ENCODE peak calls at places on chromosome 7, in nine cellular contexts. A is body of pancreas, V is suprapubic skin, X is HCT116, F is esophagus squamous epithelium, M is Peyer's patch, I is stomach, Y is A549, N is spleen. P is an unnamed sample. For H3K4me1, the result is how much of the 10 kb centered on the place peaks cover.

GRCh38 chr7:36119005-36119711 is 33.9 kb upstream of the EEPD1 start:
- DNase-seq in F (peak), X (no peak), Y (no peak), V (no peak), A (peak), I (peak), M (peak), N (no peak), P (no peak)

GRCh38 chr7:149685455-149685854 is 87.9 kb downstream of the ZNF467 start:
- DNase-seq in Y (no peak), N (no peak), F (no peak), A (no peak), V (no peak), M (no peak), X (no peak), I (no peak), P (no peak)

GRCh38 chr7:121451367-121452073 is 55.4 kb upstream of the FAM3C start:
- DNase-seq in I (no peak), V (no peak), M (no peak), F (no peak), N (no peak), X (no peak), Y (no peak), A (no peak), P (no peak)

GRCh38 chr7:135186841-135187253 is 16.3 kb upstream of the CYREN start:
- DNase-seq in V (no peak), N (peak), F (no peak), X (no peak), A (no peak), Y (no peak), I (peak), M (no peak), P (no peak)

GRCh38 chr7:106418526-106418925 is 133.7 kb upstream of the NAMPT start:
- DNase-seq in N (no peak), X (no peak), A (no peak), M (no peak), Y (no peak), V (no peak), F (no peak), I (no peak), P (peak)

GRCh38 chr7:34108150-34108549 is 202.8 kb downstream of the BMPER start:
- DNase-seq in I (no peak), V (no peak), M (no peak), N (no peak), Y (no peak), X (no peak), A (peak), F (no peak), P (no peak)

GRCh38 chr7:99132922-99133321 is 11.0 kb downstream of the SMURF1 start:
- DNase-seq in V (no peak), M (no peak), X (no peak), I (no peak), Y (no peak), N (no peak), F (no peak), A (no peak), P (no peak)

GRCh38 chr7:100667331-100668068 is 6.0 kb upstream of the GNB2 start:
- DNase-seq in F (no peak), V (no peak), A (no peak), N (no peak), I (no peak), Y (no peak), X (no peak), M (no peak), P (no peak)

GRCh38 chr7:138814806-138815332 is 16.9 kb upstream of the ATP6V0A4 start:
- DNase-seq in A (no peak), M (no peak), X (no peak), V (no peak), N (no peak), Y (no peak), I (no peak), F (no peak), P (no peak)

GRCh38 chr7:30665449-30665848 is 16.8 kb downstream of the CRHR2 start:
- DNase-seq in Y (no peak), N (peak), V (no peak), A (no peak), F (no peak), X (no peak), M (no peak), I (no peak), P (no peak)

GRCh38 chr7:99372275-99373085 is 2.0 kb upstream of the ARPC1B start:
- DNase-seq in F (no peak), Y (no peak), I (peak), M (no peak), N (peak), X (no peak), A (peak), V (no peak), P (no peak)

GRCh38 chr7:5693529-5693928 is 87.9 kb downstream of the RNF216 start:
- DNase-seq in V (no peak), I (no peak), N (peak), Y (no peak), M (peak), A (peak), X (no peak), F (no peak), P (no peak)

GRCh38 chr7:25842201-25842726 is 309.7 kb upstream of the NFE2L3 start:
- DNase-seq in I (no peak), M (no peak), X (no peak), F (no peak), A (no peak), V (no peak), N (no peak), Y (no peak), P (no peak)

GRCh38 chr7:112421666-112422486 is 28.4 kb upstream of the IFRD1 start:
- DNase-seq in M (no peak), Y (no peak), N (no peak), A (no peak), F (no peak), I (no peak), V (no peak), X (no peak), P (no peak)

GRCh38 chr7:36205844-36206243 is 52.8 kb downstream of the EEPD1 start:
- DNase-seq in A (no peak), V (no peak), I (no peak), N (no peak), Y (no peak), F (no peak), M (peak), X (no peak), P (no peak)

GRCh38 chr7:4681922-4682620 is at the start of gene FOXK1:
- DNase-seq in N (peak), M (peak), Y (peak), X (no peak), V (peak), F (no peak), A (peak), I (peak), P (peak)

GRCh38 chr7:99473315-99473596 is 566 bp downstream of the ZNF789 start:
- DNase-seq in M (no peak), I (no peak), Y (peak), X (peak), N (no peak), A (peak), F (no peak), V (no peak), P (no peak)

GRCh38 chr7:33604015-33604414 is 301.3 kb upstream of the BMPER start:
- DNase-seq in X (no peak), F (no peak), A (no peak), Y (no peak), V (no peak), N (no peak), I (no peak), M (no peak), P (no peak)

GRCh38 chr7:80635533-80635932 is 2.9 kb upstream of the CD36 start:
- DNase-seq in A (no peak), I (no peak), N (no peak), F (no peak), Y (no peak), M (no peak), X (no peak), V (no peak), P (no peak)

GRCh38 chr7:25083201-25083600 is 41.9 kb downstream of the CYCS start:
- DNase-seq in X (no peak), M (no peak), I (no peak), V (no peak), F (no peak), A (no peak), N (no peak), Y (no peak), P (no peak)

GRCh38 chr7:18698258-18698734 is 202.7 kb downstream of the HDAC9 start:
- DNase-seq in A (no peak), X (no peak), Y (no peak), M (no peak), N (no peak), F (no peak), I (no peak), V (no peak), P (no peak)

GRCh38 chr7:26471676-26472075 is 180.0 kb downstream of the SNX10 start:
- DNase-seq in Y (no peak), N (no peak), A (no peak), V (no peak), F (no peak), X (no peak), M (no peak), I (no peak), P (no peak)

GRCh38 chr7:74657692-74658170 is at the start of gene GTF2I:
- DNase-seq in F (no peak), N (peak), A (no peak), Y (no peak), I (peak), V (peak), X (no peak), M (no peak), P (no peak)

GRCh38 chr7:80941206-80941758 is 22.4 kb upstream of the SEMA3C start:
- DNase-seq in V (no peak), I (no peak), Y (peak), M (no peak), F (no peak), A (no peak), N (no peak), X (no peak), P (no peak)

GRCh38 chr7:2631924-2632716 is at the start of gene TTYH3:
- DNase-seq in N (peak), X (no peak), I (no peak), Y (peak), M (no peak), A (no peak), F (no peak), V (peak), P (no peak)

GRCh38 chr7:150365673-150366398 is 2.8 kb upstream of the REPIN1 start:
- DNase-seq in V (no peak), X (no peak), M (peak), I (no peak), F (no peak), N (no peak), Y (no peak), A (no peak), P (no peak)

GRCh38 chr7:30974605-30975256 is 11.0 kb downstream of the GHRHR start:
- DNase-seq in N (no peak), F (no peak), M (peak), A (peak), X (peak), V (no peak), Y (peak), I (peak), P (no peak)

GRCh38 chr7:50207682-50208255 is 96.7 kb upstream of the IKZF1 start:
- DNase-seq in V (no peak), I (no peak), X (no peak), Y (no peak), F (no peak), N (peak), A (no peak), M (no peak), P (no peak)

GRCh38 chr7:91543646-91544045 is 279.4 kb downstream of the FZD1 start:
- DNase-seq in N (no peak), I (no peak), A (no peak), V (no peak), M (no peak), F (no peak), Y (no peak), X (no peak), P (no peak)

GRCh38 chr7:8058322-8058721 is 89.7 kb downstream of the GLCCI1 start:
- DNase-seq in A (no peak), F (no peak), Y (no peak), I (no peak), M (no peak), V (no peak), X (no peak), N (no peak), P (no peak)

GRCh38 chr7:25858562-25859411 is 293.2 kb upstream of the NFE2L3 start:
- DNase-seq in I (no peak), V (no peak), X (no peak), A (no peak), Y (no peak), M (no peak), F (no peak), N (no peak), P (no peak)

GRCh38 chr7:30510124-30511074 is 5.8 kb upstream of the GGCT start:
- DNase-seq in M (peak), Y (no peak), A (peak), F (no peak), I (peak), X (peak), N (no peak), V (no peak), P (no peak)

GRCh38 chr7:2003931-2004812 is 228.6 kb downstream of the MAD1L1 start:
- DNase-seq in N (peak), M (peak), A (no peak), V (peak), X (no peak), F (no peak), Y (no peak), I (no peak), P (no peak)

GRCh38 chr7:150463461-150463860 is 13.0 kb downstream of the GIMAP8 start:
- DNase-seq in V (no peak), I (no peak), N (no peak), F (no peak), X (no peak), M (no peak), Y (no peak), A (no peak), P (no peak)

GRCh38 chr7:143979359-143979758 is 20.8 kb upstream of the OR6B1 start:
- DNase-seq in F (no peak), I (no peak), N (no peak), V (no peak), X (no peak), Y (peak), A (no peak), M (no peak), P (no peak)

GRCh38 chr7:65509368-65510186 is 135.9 kb downstream of the ZNF92 start:
- DNase-seq in Y (no peak), N (peak), X (no peak), M (peak), V (no peak), A (no peak), F (no peak), I (peak), P (no peak)

GRCh38 chr7:149126662-149127321 is 668 bp upstream of the ZNF425 start:
- DNase-seq in N (peak), M (peak), X (no peak), Y (peak), V (peak), F (no peak), A (peak), I (peak), P (no peak)

GRCh38 chr7:155645652-155646051 is 1.2 kb downstream of the RBM33 start:
- DNase-seq in I (no peak), V (no peak), X (no peak), A (no peak), Y (no peak), N (no peak), F (no peak), M (no peak), P (no peak)
- H3K4me3 ChIP-seq in I (peak), V (peak), X (peak), A (no peak), Y (peak), N (peak), F (peak), M (no peak), P (peak)

GRCh38 chr7:134126126-134126525 is 1.0 kb upstream of the LRGUK start:
- DNase-seq in N (no peak), V (no peak), X (no peak), A (no peak), I (no peak), M (no peak), Y (no peak), F (no peak), P (no peak)

GRCh38 chr7:134122980-134123379 is 4.2 kb upstream of the LRGUK start:
- DNase-seq in M (no peak), I (no peak), V (no peak), X (no peak), F (no peak), A (no peak), Y (no peak), N (no peak), P (no peak)

GRCh38 chr7:134128829-134129228 is 1.7 kb downstream of the LRGUK start:
- DNase-seq in X (no peak), F (no peak), M (no peak), Y (no peak), V (no peak), N (no peak), I (no peak), A (no peak), P (no peak)

GRCh38 chr7:134130124-134130523 is 3.0 kb downstream of the LRGUK start:
- DNase-seq in F (no peak), I (no peak), M (no peak), N (no peak), X (no peak), Y (no peak), A (no peak), V (no peak), P (no peak)

GRCh38 chr7:134126937-134127848 is at the start of gene LRGUK:
- DNase-seq in V (peak), N (peak), M (peak), Y (peak), F (peak), X (no peak), A (peak), I (peak), P (peak)
- TF ChIP-seq POLR2A in V (no peak), N (no peak), M (no peak), Y (no peak), F (no peak), X (no peak), A (no peak), I (no peak), P (no peak)

GRCh38 chr7:12694817-12695216 is 7.4 kb downstream of the ARL4A start:
- DNase-seq in M (no peak), F (no peak), V (no peak), N (no peak), I (no peak), A (no peak), Y (no peak), X (no peak), P (no peak)

GRCh38 chr7:12690041-12690878 is 2.8 kb downstream of the ARL4A start:
- DNase-seq in A (no peak), F (no peak), V (no peak), X (no peak), M (no peak), N (no peak), I (no peak), Y (no peak), P (no peak)

GRCh38 chr7:12696001-12696400 is 8.6 kb downstream of the ARL4A start:
- DNase-seq in X (no peak), M (no peak), F (no peak), A (no peak), V (no peak), N (no peak), I (no peak), Y (no peak), P (no peak)

GRCh38 chr7:12692035-12692434 is 4.6 kb downstream of the ARL4A start:
- DNase-seq in Y (no peak), V (no peak), X (no peak), M (no peak), A (no peak), I (no peak), N (no peak), F (no peak), P (no peak)

GRCh38 chr7:12692479-12693259 is 5.2 kb downstream of the ARL4A start:
- DNase-seq in Y (no peak), X (no peak), F (no peak), M (no peak), V (no peak), I (no peak), N (no peak), A (no peak), P (no peak)
- H3K4me1 ChIP-seq in Y (half or more), X (under half), F (under half), M (under half), V (half or more), I (under half), N (under half), A (under half), P (under half)

DNA sequence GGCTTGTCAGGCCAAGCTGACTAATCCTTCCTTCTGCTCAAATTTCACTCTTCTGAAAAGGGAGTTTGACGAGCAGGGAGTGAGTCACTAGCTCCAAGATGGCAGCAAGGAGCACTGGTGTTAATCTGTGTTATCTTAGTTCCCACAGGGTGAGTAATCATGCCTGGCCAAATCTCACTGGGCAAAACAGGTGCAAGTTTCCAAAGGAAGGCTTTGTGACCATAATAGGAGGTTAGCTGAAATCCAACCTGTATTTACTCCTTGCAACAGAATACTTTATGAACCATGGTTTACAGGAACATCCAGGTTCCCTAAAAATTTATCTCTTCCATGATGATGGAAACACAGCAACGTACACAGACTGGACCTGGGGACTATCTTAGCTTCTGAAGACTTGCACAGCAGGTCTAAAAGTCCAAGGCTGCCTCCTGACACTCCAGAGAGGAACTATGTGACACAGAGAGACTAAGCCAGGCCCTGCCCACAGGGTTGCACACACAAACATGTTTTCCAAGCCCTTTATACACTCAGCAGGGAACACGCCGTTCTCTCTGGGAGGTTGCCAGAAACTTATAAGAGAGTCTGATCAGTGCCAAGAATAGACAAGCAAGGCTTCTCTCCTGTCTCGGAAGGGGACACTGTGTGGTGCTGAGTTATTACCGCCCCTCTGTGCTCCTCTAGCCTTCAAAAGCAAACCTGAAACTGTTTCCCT is 46.3 kb downstream of the PDK4 start:
- DNase-seq in I (peak), Y (peak), M (peak), V (peak), F (peak), X (peak), N (no peak), A (peak), P (peak)
- H3K4me3 ChIP-seq in I (no peak), Y (no peak), M (no peak), V (peak), F (peak), X (no peak), N (no peak), A (no peak), P (peak)

DNA sequence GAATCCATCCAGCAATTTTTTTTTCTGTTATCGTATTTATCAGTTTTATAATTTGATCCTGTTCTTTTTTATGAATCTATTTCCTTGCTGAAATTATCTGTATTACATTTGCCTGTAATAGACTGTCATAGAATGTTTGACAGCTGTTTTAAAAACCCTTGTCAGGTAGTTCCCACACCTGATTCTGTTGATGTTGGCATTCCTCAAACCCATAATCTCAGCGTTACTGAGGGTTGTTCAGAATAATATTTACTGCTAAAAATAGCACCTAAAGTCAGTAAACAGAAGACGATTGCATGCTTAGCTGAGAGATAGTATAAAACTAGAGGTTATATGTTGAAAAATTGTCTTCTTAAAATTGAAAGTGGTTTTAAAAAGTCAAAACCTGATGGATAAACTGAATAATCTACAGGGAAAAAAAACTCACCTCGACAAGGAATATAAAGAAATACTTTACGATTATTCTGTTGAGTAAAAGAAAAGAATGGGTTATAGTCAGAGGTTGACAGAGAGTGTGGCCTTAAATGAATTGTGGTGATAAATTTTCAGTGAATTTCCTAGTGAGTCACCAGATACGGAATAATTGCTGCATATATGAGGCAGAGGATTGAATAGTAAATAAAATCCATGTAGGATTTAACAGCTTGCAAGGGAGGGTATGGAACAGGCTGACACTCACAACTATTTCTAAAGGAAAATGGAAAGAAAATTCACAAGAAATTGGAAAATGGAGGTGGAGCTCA is 824.1 kb upstream of the IGFBP3 start:
- DNase-seq in F (no peak), I (no peak), A (no peak), X (no peak), N (no peak), Y (no peak), M (no peak), V (no peak), P (no peak)
- TF ChIP-seq POLR2A in F (no peak), I (no peak), A (no peak), X (no peak), N (no peak), Y (no peak), M (no peak), V (no peak), P (no peak)

P was measured in breast epithelium.